ENCODE peak calls at places on chromosomes 6 and 20, in four cellular contexts. S is heart right ventricle, N is testis, X is SK-N-SH. Z is an unnamed sample.

GRCh38 chr6:28543671-28544131 is 18.0 kb downstream of the GPX5 start:
- DNase-seq in S (no peak), N (peak), X (peak), Z (no peak)

GRCh38 chr6:48542191-48542590 is 431.2 kb upstream of the PTCHD4 start:
- DNase-seq in S (no peak), N (no peak), X (no peak), Z (no peak)

GRCh38 chr6:56348578-56348977 is 101.2 kb upstream of the COL21A1 start:
- DNase-seq in S (no peak), N (no peak), X (no peak), Z (no peak)

GRCh38 chr6:134145786-134146185 is 93.4 kb upstream of the SLC2A12 start:
- DNase-seq in S (no peak), N (no peak), X (no peak), Z (peak)

GRCh38 chr6:124753562-124753961 is 208.7 kb upstream of the RNF217 start:
- DNase-seq in S (no peak), N (no peak), X (no peak), Z (no peak)

GRCh38 chr20:20002101-20002998 is 14.8 kb upstream of the NAA20 start:
- DNase-seq in S (no peak), N (no peak), X (no peak), Z (no peak)

GRCh38 chr20:14093652-14094051 is 98.3 kb downstream of the MACROD2 start:
- DNase-seq in S (no peak), N (no peak), X (no peak), Z (no peak)

GRCh38 chr20:25055711-25056492 is 2.0 kb downstream of the ACSS1 start:
- DNase-seq in S (no peak), N (peak), X (no peak), Z (no peak)

GRCh38 chr6:149134531-149134933 is 183.0 kb upstream of the TAB2 start:
- DNase-seq in S (no peak), N (no peak), X (peak), Z (no peak)

GRCh38 chr20:30503992-30504570 is 753.4 kb upstream of the DEFB115 start:
- DNase-seq in S (no peak), N (no peak), X (no peak), Z (no peak)

GRCh38 chr6:33633462-33634158 is 12.5 kb downstream of the ITPR3 start:
- DNase-seq in S (peak), N (peak), X (peak), Z (no peak)

GRCh38 chr6:79570129-79570801 is 33.0 kb upstream of the LCA5 start:
- DNase-seq in S (no peak), N (no peak), X (peak), Z (peak)

GRCh38 chr6:15437090-15437489 is 191.2 kb downstream of the JARID2 start:
- DNase-seq in S (no peak), N (no peak), X (no peak), Z (no peak)

GRCh38 chr6:97014595-97014994 is 90.1 kb downstream of the KLHL32 start:
- DNase-seq in S (no peak), N (no peak), X (no peak), Z (no peak)

GRCh38 chr6:157607317-157608109 is 215.5 kb upstream of the SNX9 start:
- DNase-seq in S (no peak), N (no peak), X (no peak), Z (no peak)

GRCh38 chr20:43461894-43462293 is 4.2 kb downstream of the SRSF6 start:
- DNase-seq in S (no peak), N (no peak), X (no peak), Z (no peak)

GRCh38 chr6:38326837-38327236 is 312.9 kb downstream of the BTBD9 start:
- DNase-seq in S (no peak), N (no peak), X (no peak), Z (no peak)

GRCh38 chr6:125818225-125818657 is 27.5 kb downstream of the NCOA7 start:
- DNase-seq in S (no peak), N (no peak), X (no peak), Z (no peak)

GRCh38 chr6:89237158-89237557 is 20.0 kb upstream of the GABRR1 start:
- DNase-seq in S (no peak), N (no peak), X (no peak), Z (no peak)

GRCh38 chr6:89244237-89244985 is 27.3 kb upstream of the GABRR1 start:
- DNase-seq in S (no peak), N (no peak), X (no peak), Z (no peak)

GRCh38 chr6:89243331-89243629 is 26.1 kb upstream of the GABRR1 start:
- DNase-seq in S (no peak), N (no peak), X (no peak), Z (no peak)

GRCh38 chr6:89242574-89243330 is 25.6 kb upstream of the GABRR1 start:
- DNase-seq in S (peak), N (no peak), X (peak), Z (peak)

GRCh38 chr6:89239338-89239737 is 22.2 kb upstream of the GABRR1 start:
- DNase-seq in S (no peak), N (no peak), X (peak), Z (no peak)
- TF ChIP-seq CTCF in S (peak), N (no peak), X (peak), Z (peak)

GRCh38 chr6:131636880-131637792 is at the start of gene ENPP3:
- DNase-seq in S (no peak), N (no peak), X (no peak), Z (no peak)
- H3K4me3 ChIP-seq in S (no peak), N (no peak), X (no peak), Z (no peak)

DNA sequence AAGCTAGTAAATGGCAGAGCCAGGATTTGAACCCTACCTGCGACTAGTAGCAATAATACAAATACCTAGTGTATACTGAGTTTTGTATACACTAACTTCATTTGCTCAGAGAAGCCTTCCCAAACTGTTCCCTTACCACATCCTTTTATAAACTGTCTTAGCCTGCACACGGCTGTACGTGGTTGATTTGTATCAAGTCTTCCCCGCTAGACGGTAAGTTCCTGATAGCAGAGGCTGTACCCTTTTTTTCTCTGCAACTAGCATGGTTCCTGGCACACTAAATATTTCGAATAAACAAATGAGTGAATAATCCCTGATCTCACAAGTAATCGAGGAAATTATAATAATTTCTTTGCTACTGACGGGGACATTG is 636 bp downstream of the RTF2 start:
- DNase-seq in S (no peak), N (no peak), X (no peak), Z (no peak)
- H3K27ac ChIP-seq in S (peak), N (peak), X (peak), Z (peak)

GRCh38 chr6:74280130-74280692 is 584.2 kb downstream of the CD109 start:
- DNase-seq in S (no peak), N (no peak), X (no peak), Z (no peak)
- TF ChIP-seq CTCF in S (no peak), N (no peak), X (peak), Z (peak)

Z was measured in brain microvascular endothelial cell.